ENCODE peak calls at places on chromosomes 11 and 22, in seven cellular contexts. K is neural progenitor cell; O is left ventricle myocardium inferior; I is HCT116; M is upper lobe of right lung; F is effector memory CD4-positive, alpha-beta T cell; Y is stomach. N is an unnamed sample. For H3K4me1, the result is how much of the 10 kb centered on the place peaks cover.

GRCh38 chr11:28981331-28981865 is 873.2 kb downstream of the METTL15 start:
- DNase-seq in K (no peak), O (no peak), I (no peak), M (no peak), F (no peak), Y (no peak), N (no peak)

GRCh38 chr11:78025378-78025777 is 2.3 kb upstream of the KCTD14 start:
- DNase-seq in K (no peak), O (no peak), I (no peak), M (no peak), F (no peak), Y (no peak), N (no peak)

GRCh38 chr11:120546312-120547205 is 35.0 kb downstream of the GRIK4 start:
- DNase-seq in K (peak), O (no peak), I (peak), M (no peak), F (no peak), Y (peak), N (peak)

GRCh38 chr11:132883241-132883640 is 649.1 kb downstream of the OPCML start:
- DNase-seq in K (no peak), O (no peak), I (no peak), M (no peak), F (no peak), Y (no peak), N (no peak)

GRCh38 chr11:82842019-82842418 is 58.2 kb downstream of the PRCP start:
- DNase-seq in K (peak), O (no peak), I (no peak), M (no peak), F (no peak), Y (no peak), N (no peak)

GRCh38 chr11:74570266-74571061 is 21.9 kb upstream of the POLD3 start:
- DNase-seq in K (peak), O (no peak), I (peak), M (no peak), F (no peak), Y (peak), N (no peak)

GRCh38 chr11:63614136-63614664 is at the start of gene PLAAT3:
- DNase-seq in K (peak), O (peak), I (peak), M (peak), F (peak), Y (peak), N (peak)

GRCh38 chr11:20762980-20763379 is 93.6 kb downstream of the NELL1 start:
- DNase-seq in K (no peak), O (no peak), I (no peak), M (no peak), F (no peak), Y (no peak), N (no peak)

GRCh38 chr22:36934153-36934939 is 20.9 kb downstream of the CSF2RB start:
- DNase-seq in K (no peak), O (no peak), I (no peak), M (no peak), F (no peak), Y (no peak), N (no peak)

GRCh38 chr11:64755681-64756361 is 4.0 kb downstream of the PYGM start:
- DNase-seq in K (no peak), O (no peak), I (no peak), M (peak), F (no peak), Y (no peak), N (peak)

GRCh38 chr11:13487661-13488030 is 8.2 kb downstream of the PTH start:
- DNase-seq in K (peak), O (no peak), I (peak), M (no peak), F (no peak), Y (no peak), N (no peak)

GRCh38 chr11:6353367-6353987 is 33.2 kb upstream of the CAVIN3 start:
- DNase-seq in K (peak), O (peak), I (peak), M (no peak), F (peak), Y (peak), N (no peak)

GRCh38 chr22:20524004-20524481 is 16.6 kb downstream of the MED15 start:
- DNase-seq in K (no peak), O (no peak), I (no peak), M (no peak), F (no peak), Y (no peak), N (no peak)

GRCh38 chr11:63337070-63337469 is 32.5 kb upstream of the SLC22A9 start:
- DNase-seq in K (no peak), O (no peak), I (no peak), M (no peak), F (no peak), Y (no peak), N (no peak)

GRCh38 chr22:29030618-29031235 is 30.9 kb downstream of the C22orf31 start:
- DNase-seq in K (peak), O (peak), I (peak), M (peak), F (no peak), Y (peak), N (peak)

GRCh38 chr11:122808494-122808893 is 29.8 kb upstream of the CRTAM start:
- DNase-seq in K (no peak), O (peak), I (no peak), M (no peak), F (no peak), Y (no peak), N (no peak)

GRCh38 chr22:43100223-43100622 is 10.3 kb upstream of the BIK start:
- DNase-seq in K (no peak), O (no peak), I (no peak), M (no peak), F (no peak), Y (no peak), N (no peak)

GRCh38 chr11:818396-819128 is at the start of gene PNPLA2:
- DNase-seq in K (no peak), O (no peak), I (no peak), M (peak), F (no peak), Y (peak), N (no peak)

GRCh38 chr11:4713241-4713640 is 8.7 kb downstream of the MMP26 start:
- DNase-seq in K (no peak), O (no peak), I (no peak), M (no peak), F (no peak), Y (no peak), N (no peak)

GRCh38 chr11:34366522-34366921 is 8.7 kb upstream of the ABTB2 start:
- DNase-seq in K (no peak), O (no peak), I (peak), M (no peak), F (no peak), Y (peak), N (no peak)

GRCh38 chr11:86138958-86139357 is 70.1 kb upstream of the PICALM start:
- DNase-seq in K (no peak), O (no peak), I (no peak), M (no peak), F (no peak), Y (no peak), N (no peak)

GRCh38 chr11:57478971-57479663 is 18.8 kb downstream of the RTN4RL2 start:
- DNase-seq in K (no peak), O (no peak), I (no peak), M (no peak), F (no peak), Y (no peak), N (no peak)

GRCh38 chr11:95704865-95705264 is 84.7 kb downstream of the FAM76B start:
- DNase-seq in K (no peak), O (no peak), I (no peak), M (no peak), F (no peak), Y (no peak), N (no peak)

GRCh38 chr11:29129850-29130249 is 887.0 kb downstream of the KCNA4 start:
- DNase-seq in K (no peak), O (no peak), I (no peak), M (no peak), F (no peak), Y (no peak), N (no peak)

GRCh38 chr11:64713031-64713780 is 9.8 kb downstream of the NRXN2 start:
- DNase-seq in K (peak), O (peak), I (no peak), M (peak), F (no peak), Y (peak), N (no peak)

GRCh38 chr11:47179655-47179991 is 2.9 kb upstream of the ARFGAP2 start:
- DNase-seq in K (peak), O (no peak), I (no peak), M (no peak), F (no peak), Y (peak), N (no peak)

GRCh38 chr11:45025716-45026492 is 75.2 kb upstream of the TP53I11 start:
- DNase-seq in K (no peak), O (peak), I (no peak), M (no peak), F (no peak), Y (no peak), N (peak)

GRCh38 chr11:60845338-60845737 is 3.4 kb downstream of the CCDC86 start:
- DNase-seq in K (no peak), O (no peak), I (no peak), M (no peak), F (no peak), Y (no peak), N (no peak)

GRCh38 chr11:107898270-107898669 is 30.0 kb upstream of the RAB39A start:
- DNase-seq in K (peak), O (no peak), I (peak), M (no peak), F (no peak), Y (no peak), N (no peak)

GRCh38 chr22:19554834-19555404 is 30.7 kb upstream of the CLDN5 start:
- DNase-seq in K (peak), O (no peak), I (peak), M (no peak), F (no peak), Y (no peak), N (no peak)

GRCh38 chr11:9566561-9567063 is 6.9 kb upstream of the WEE1 start:
- DNase-seq in K (no peak), O (no peak), I (no peak), M (no peak), F (no peak), Y (no peak), N (no peak)

GRCh38 chr22:32823024-32823730 is 21.7 kb downstream of the TIMP3 start:
- DNase-seq in K (peak), O (no peak), I (peak), M (no peak), F (no peak), Y (peak), N (no peak)

GRCh38 chr11:69644962-69645675 is 4.2 kb downstream of the CCND1 start:
- DNase-seq in K (no peak), O (no peak), I (no peak), M (peak), F (no peak), Y (no peak), N (no peak)

GRCh38 chr22:30435674-30436126 is 10.1 kb downstream of the MTFP1 start:
- DNase-seq in K (no peak), O (no peak), I (peak), M (no peak), F (peak), Y (peak), N (peak)

GRCh38 chr11:113615098-113615497 is 91.0 kb downstream of the TMPRSS5 start:
- DNase-seq in K (peak), O (no peak), I (no peak), M (no peak), F (no peak), Y (no peak), N (no peak)

GRCh38 chr11:44624761-44625221 is 59.3 kb downstream of the CD82 start:
- DNase-seq in K (no peak), O (no peak), I (no peak), M (peak), F (no peak), Y (peak), N (no peak)

GRCh38 chr11:7690648-7691047 is 15.6 kb downstream of the OVCH2 start:
- DNase-seq in K (peak), O (no peak), I (no peak), M (no peak), F (no peak), Y (no peak), N (no peak)

GRCh38 chr22:45917146-45917545 is 59.8 kb downstream of the WNT7B start:
- DNase-seq in K (no peak), O (no peak), I (no peak), M (no peak), F (no peak), Y (peak), N (no peak)

GRCh38 chr11:114027941-114028340 is 31.6 kb upstream of the ZBTB16 start:
- DNase-seq in K (no peak), O (no peak), I (no peak), M (no peak), F (no peak), Y (no peak), N (no peak)

GRCh38 chr11:58531865-58532341 is 24.0 kb upstream of the OR5B21 start:
- DNase-seq in K (no peak), O (no peak), I (no peak), M (no peak), F (no peak), Y (no peak), N (no peak)
- H3K4me1 ChIP-seq in K (under half), O (under half), I (under half), M (under half), F (under half), Y (under half), N (under half)

GRCh38 chr11:131750692-131751091 is 380.3 kb downstream of the NTM start:
- DNase-seq in K (no peak), O (no peak), I (no peak), M (no peak), F (no peak), Y (no peak), N (no peak)

GRCh38 chr11:131758726-131759125 is 388.3 kb downstream of the NTM start:
- DNase-seq in K (no peak), O (no peak), I (no peak), M (no peak), F (no peak), Y (no peak), N (no peak)

GRCh38 chr11:131759140-131759539 is 388.7 kb downstream of the NTM start:
- DNase-seq in K (no peak), O (no peak), I (no peak), M (no peak), F (no peak), Y (no peak), N (no peak)

GRCh38 chr11:131750152-131750551 is 379.7 kb downstream of the NTM start:
- DNase-seq in K (no peak), O (no peak), I (no peak), M (no peak), F (no peak), Y (no peak), N (no peak)

GRCh38 chr11:131754671-131755070 is 384.3 kb downstream of the NTM start:
- DNase-seq in K (no peak), O (no peak), I (no peak), M (no peak), F (no peak), Y (no peak), N (no peak)
- H3K27ac ChIP-seq in K (no peak), O (no peak), I (no peak), M (no peak), F (no peak), Y (no peak), N (no peak)

DNA sequence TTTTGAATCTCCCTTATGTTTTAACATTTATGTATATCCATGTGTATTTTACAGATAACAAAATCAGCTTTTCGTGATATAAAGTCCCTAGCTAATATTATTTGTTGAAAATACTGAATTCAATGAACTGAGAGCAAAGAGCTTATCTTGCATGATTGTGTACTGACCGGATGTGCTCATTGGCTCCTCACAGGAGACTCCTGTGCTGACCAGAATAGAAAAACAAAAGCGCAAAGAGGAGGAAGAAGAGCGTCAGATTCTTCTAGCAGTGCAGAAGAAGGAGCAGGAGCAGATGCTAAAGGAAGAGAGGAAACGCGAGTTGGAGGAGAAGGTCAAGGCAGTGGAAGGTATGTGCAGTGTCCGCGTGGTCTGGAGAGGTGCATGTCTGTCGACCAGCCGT is 39.4 kb upstream of the SLC25A18 start:
- DNase-seq in K (no peak), O (no peak), I (no peak), M (no peak), F (no peak), Y (no peak), N (no peak)
- H3K4me3 ChIP-seq in K (no peak), O (no peak), I (no peak), M (no peak), F (no peak), Y (no peak), N (no peak)

GRCh38 chr22:48049116-48049515 is 1286.7 kb downstream of the TBC1D22A start:
- DNase-seq in K (no peak), O (no peak), I (no peak), M (no peak), F (no peak), Y (no peak), N (no peak)

GRCh38 chr22:48045369-48045768 is 1282.9 kb downstream of the TBC1D22A start:
- DNase-seq in K (no peak), O (no peak), I (no peak), M (no peak), F (no peak), Y (no peak), N (no peak)

GRCh38 chr22:48047722-48048500 is 1285.5 kb downstream of the TBC1D22A start:
- DNase-seq in K (no peak), O (no peak), I (no peak), M (no peak), F (no peak), Y (no peak), N (no peak)

GRCh38 chr22:48042621-48043395 is 1280.4 kb downstream of the TBC1D22A start:
- DNase-seq in K (no peak), O (no peak), I (no peak), M (no peak), F (no peak), Y (no peak), N (no peak)

GRCh38 chr22:48044484-48045060 is 1282.1 kb downstream of the TBC1D22A start:
- DNase-seq in K (no peak), O (no peak), I (no peak), M (no peak), F (no peak), Y (no peak), N (no peak)
- H3K4me1 ChIP-seq in K (under half), O (under half), I (under half), M (under half), F (under half), Y (under half), N (under half)